ENCODE peak calls at places on chromosomes 12 and 14, in six cellular contexts. Q is epithelial cell of esophagus; I is left ventricle myocardium inferior; E is cardiac muscle cell; C is CD8-positive, alpha-beta T cell; A is uterus. W is an unnamed sample.

GRCh38 chr12:45276154-45276553 is 60.3 kb downstream of the ANO6 start:
- DNase-seq in Q (no peak), I (no peak), E (no peak), C (no peak), A (no peak), W (no peak)

GRCh38 chr14:53278602-53279506 is 125.7 kb upstream of the DDHD1 start:
- DNase-seq in Q (peak), I (no peak), E (no peak), C (no peak), A (no peak), W (peak)

GRCh38 chr12:13561923-13562322 is 365.4 kb downstream of the EMP1 start:
- DNase-seq in Q (no peak), I (no peak), E (no peak), C (no peak), A (no peak), W (no peak)

GRCh38 chr14:75428230-75429104 is 645 bp downstream of the JDP2 start:
- DNase-seq in Q (peak), I (peak), E (peak), C (no peak), A (peak), W (no peak)

GRCh38 chr14:67722293-67722692 is 20.6 kb downstream of the RDH12 start:
- DNase-seq in Q (peak), I (peak), E (peak), C (no peak), A (peak), W (no peak)

GRCh38 chr12:49334226-49334625 is 2.8 kb downstream of the C1QL4 start:
- DNase-seq in Q (no peak), I (no peak), E (no peak), C (no peak), A (no peak), W (no peak)

GRCh38 chr12:78149459-78149858 is 318.8 kb downstream of the NAV3 start:
- DNase-seq in Q (no peak), I (no peak), E (peak), C (no peak), A (no peak), W (no peak)

GRCh38 chr12:119594399-119594730 is 791 bp downstream of the TMEM233 start:
- DNase-seq in Q (no peak), I (no peak), E (peak), C (no peak), A (no peak), W (no peak)

GRCh38 chr14:81831128-81831815 is 297.6 kb upstream of the SEL1L start:
- DNase-seq in Q (peak), I (peak), E (peak), C (no peak), A (no peak), W (no peak)

GRCh38 chr14:89807905-89808304 is 146.6 kb downstream of the EFCAB11 start:
- DNase-seq in Q (no peak), I (no peak), E (no peak), C (no peak), A (no peak), W (no peak)

GRCh38 chr12:2561367-2561766 is 233.4 kb upstream of the FKBP4 start:
- DNase-seq in Q (no peak), I (no peak), E (no peak), C (no peak), A (no peak), W (no peak)

GRCh38 chr14:34874386-34875030 is 652 bp downstream of the BAZ1A start:
- DNase-seq in Q (peak), I (peak), E (peak), C (peak), A (peak), W (peak)

GRCh38 chr14:46661728-46662127 is 10.1 kb upstream of the RPL10L start:
- DNase-seq in Q (peak), I (no peak), E (no peak), C (no peak), A (no peak), W (no peak)

GRCh38 chr12:108306014-108306501 is 33.1 kb downstream of the CMKLR1 start:
- DNase-seq in Q (peak), I (no peak), E (no peak), C (no peak), A (peak), W (no peak)

GRCh38 chr14:106455026-106455425 is 928.6 kb downstream of the TMEM121 start:
- DNase-seq in Q (no peak), I (no peak), E (no peak), C (no peak), A (no peak), W (peak)

GRCh38 chr14:29749327-29749726 is 178.3 kb downstream of the PRKD1 start:
- DNase-seq in Q (no peak), I (no peak), E (no peak), C (no peak), A (no peak), W (no peak)

GRCh38 chr12:114921796-114922195 is 237.8 kb upstream of the TBX3 start:
- DNase-seq in Q (no peak), I (no peak), E (no peak), C (no peak), A (no peak), W (no peak)

GRCh38 chr12:114917953-114918352 is 234.0 kb upstream of the TBX3 start:
- DNase-seq in Q (no peak), I (no peak), E (no peak), C (no peak), A (no peak), W (no peak)

GRCh38 chr12:114918535-114919233 is 234.7 kb upstream of the TBX3 start:
- DNase-seq in Q (peak), I (no peak), E (no peak), C (no peak), A (no peak), W (no peak)

GRCh38 chr12:114919479-114919878 is 235.5 kb upstream of the TBX3 start:
- DNase-seq in Q (no peak), I (no peak), E (peak), C (no peak), A (no peak), W (no peak)

DNA sequence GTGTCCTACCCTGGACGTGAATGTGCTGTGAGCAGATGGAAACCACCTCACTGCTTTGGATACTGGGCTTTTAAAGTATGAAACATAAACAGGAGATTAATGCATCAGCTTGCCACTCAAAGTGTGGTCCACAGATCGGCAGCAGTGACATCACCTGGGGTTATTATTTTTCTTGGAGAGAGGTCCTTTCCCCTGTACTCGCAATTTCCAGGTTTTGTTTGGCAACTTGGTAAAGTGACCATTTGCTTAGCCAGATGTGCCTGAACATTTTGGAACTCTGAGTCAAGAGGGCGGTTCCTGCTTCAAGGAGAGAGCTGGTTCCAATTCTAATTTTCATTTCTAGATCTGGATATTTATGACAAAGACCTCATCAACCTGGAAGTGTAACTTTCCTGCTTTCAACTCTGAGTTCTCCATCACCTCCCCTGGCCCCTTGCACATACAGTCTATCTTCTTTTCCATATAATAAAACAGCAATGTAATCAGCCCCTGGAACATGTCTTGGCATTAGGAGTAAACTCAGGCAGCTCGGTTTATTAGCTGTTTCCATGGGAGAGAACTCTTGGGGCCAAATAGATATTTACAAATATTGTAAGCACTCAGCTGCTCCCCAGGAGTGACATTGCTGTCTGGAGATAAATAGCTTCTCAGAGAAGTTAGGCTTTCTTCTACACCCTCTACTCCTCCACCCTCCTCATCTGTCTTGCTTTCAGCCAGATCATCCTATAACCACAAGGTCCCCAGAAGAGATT is 237.0 kb upstream of the TBX3 start:
- DNase-seq in Q (no peak), I (no peak), E (no peak), C (no peak), A (no peak), W (no peak)
- H3K4me3 ChIP-seq in Q (no peak), I (no peak), E (no peak), C (no peak), A (no peak), W (no peak)

DNA sequence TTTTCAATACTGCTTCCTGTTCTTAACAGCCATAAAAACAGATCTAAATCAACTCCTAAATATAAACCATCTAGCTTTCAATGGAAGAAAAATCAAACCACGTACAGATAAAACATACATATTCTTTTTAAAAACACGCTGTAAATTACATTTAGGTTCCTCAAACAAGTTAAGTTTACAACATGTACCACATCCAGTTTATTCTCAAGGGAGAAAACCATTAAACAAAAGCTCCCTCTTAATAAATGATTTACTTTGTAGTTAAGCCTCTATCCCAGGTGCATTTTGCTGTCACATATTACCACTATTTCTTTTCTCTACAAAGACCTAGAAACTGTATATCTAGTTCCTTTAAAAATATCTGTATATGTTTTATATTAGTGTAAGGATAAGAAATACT is 3.1 kb downstream of the NUMB start:
- DNase-seq in Q (no peak), I (no peak), E (no peak), C (no peak), A (no peak), W (no peak)
- H3K4me3 ChIP-seq in Q (no peak), I (no peak), E (no peak), C (no peak), A (no peak), W (no peak)

GRCh38 chr14:100727565-100728240 is 1.0 kb downstream of the DLK1 start:
- DNase-seq in Q (no peak), I (no peak), E (no peak), C (no peak), A (no peak), W (no peak)
- H3K4me3 ChIP-seq in Q (no peak), I (peak), E (no peak), C (no peak), A (no peak), W (no peak)

DNA sequence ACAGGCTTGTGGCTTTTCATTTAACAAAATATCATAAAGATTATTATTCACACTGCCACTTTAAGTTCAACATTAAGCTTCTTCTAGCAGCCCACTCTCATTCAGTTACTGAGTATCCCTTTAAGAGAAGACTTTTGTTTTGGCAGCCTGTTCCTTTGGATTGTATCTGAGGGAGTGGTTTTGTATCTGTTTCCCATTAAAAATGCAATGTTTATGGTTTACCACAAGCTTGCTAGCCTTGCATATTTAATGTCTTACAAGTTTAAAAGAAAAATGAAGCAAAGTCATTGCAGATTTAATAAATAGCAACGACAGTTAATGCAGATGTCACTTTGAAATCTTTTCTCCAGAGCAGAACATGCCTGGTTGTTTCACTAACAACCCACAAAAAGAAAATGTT is 2.0 kb downstream of the DCN start:
- DNase-seq in Q (no peak), I (no peak), E (no peak), C (no peak), A (no peak), W (no peak)
- H3K4me3 ChIP-seq in Q (no peak), I (peak), E (no peak), C (no peak), A (peak), W (no peak)

DNA sequence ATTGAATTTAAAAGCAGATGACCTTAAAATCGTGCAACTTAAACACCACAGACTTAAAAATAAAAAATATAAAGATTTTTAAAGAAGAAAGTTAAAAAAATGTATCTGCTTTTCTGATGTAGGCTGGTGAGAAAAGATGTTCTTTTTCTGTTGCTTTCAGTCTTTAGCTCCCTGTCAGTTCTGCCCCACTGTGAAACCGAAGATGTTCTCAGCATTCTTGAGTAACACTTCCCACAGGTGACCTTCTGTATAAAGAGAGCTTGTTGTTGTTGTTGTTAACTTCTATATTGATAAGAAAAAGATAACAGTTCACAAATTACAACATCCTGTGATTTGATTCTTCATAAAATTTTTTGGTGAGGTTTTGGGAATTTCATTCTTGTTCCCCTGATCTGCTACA is 377.9 kb upstream of the RGS6 start:
- DNase-seq in Q (no peak), I (no peak), E (no peak), C (no peak), A (no peak), W (no peak)
- H3K4me3 ChIP-seq in Q (no peak), I (no peak), E (no peak), C (no peak), A (no peak), W (no peak)

GRCh38 chr14:104821229-104821945 is 20.5 kb downstream of the ZBTB42 start:
- DNase-seq in Q (no peak), I (no peak), E (no peak), C (no peak), A (peak), W (no peak)
- H3K4me3 ChIP-seq in Q (no peak), I (no peak), E (no peak), C (no peak), A (no peak), W (no peak)

GRCh38 chr12:124767075-124767821 is 96.4 kb downstream of the SCARB1 start:
- DNase-seq in Q (peak), I (peak), E (peak), C (peak), A (peak), W (peak)

GRCh38 chr12:124766745-124767074 is 97.0 kb downstream of the SCARB1 start:
- DNase-seq in Q (no peak), I (no peak), E (no peak), C (no peak), A (no peak), W (no peak)

GRCh38 chr12:124769881-124770512 is 93.7 kb downstream of the SCARB1 start:
- DNase-seq in Q (no peak), I (no peak), E (no peak), C (no peak), A (no peak), W (no peak)

GRCh38 chr12:124769166-124769530 is 94.5 kb downstream of the SCARB1 start:
- DNase-seq in Q (peak), I (no peak), E (no peak), C (no peak), A (no peak), W (no peak)

DNA sequence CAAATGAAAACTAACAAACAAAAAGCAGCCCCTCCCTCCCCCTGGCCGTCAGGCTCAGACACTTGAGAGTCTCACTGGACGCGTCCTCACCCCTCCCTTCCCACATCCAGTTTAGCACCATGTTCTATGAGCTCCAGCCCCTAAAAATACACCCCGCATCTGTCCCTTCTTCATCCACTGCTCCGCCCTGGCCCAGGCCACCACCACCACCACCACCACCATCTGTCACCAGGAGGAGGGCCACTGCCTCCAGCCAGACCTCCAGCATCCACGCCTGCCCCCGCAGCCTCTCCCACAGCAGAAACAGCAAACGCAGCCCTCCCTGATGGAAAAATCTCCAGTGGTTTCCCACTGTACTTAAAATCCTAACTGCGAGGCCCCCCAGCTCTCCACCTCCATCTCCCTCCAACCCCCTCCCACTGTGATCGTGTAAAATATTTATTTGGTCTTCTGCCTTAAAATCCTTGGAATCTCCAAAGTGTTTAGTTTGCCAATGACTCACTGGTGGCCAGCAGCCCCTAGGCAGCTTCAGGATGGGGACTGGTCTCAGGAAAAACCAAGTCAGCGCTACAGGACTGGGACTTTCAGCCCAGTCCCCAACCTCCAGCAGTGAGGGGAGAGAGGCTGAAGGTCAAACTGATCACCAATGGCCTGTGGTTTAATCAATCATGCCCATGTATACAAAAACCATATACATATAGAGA is 95.0 kb downstream of the SCARB1 start:
- DNase-seq in Q (no peak), I (no peak), E (no peak), C (no peak), A (no peak), W (no peak)
- H3K4me3 ChIP-seq in Q (no peak), I (no peak), E (no peak), C (no peak), A (no peak), W (no peak)

GRCh38 chr12:10779103-10779502 is 23.3 kb downstream of the TAS2R7 start:
- DNase-seq in Q (no peak), I (no peak), E (no peak), C (no peak), A (no peak), W (no peak)
- H3K4me3 ChIP-seq in Q (no peak), I (no peak), E (no peak), C (no peak), A (no peak), W (no peak)

DNA sequence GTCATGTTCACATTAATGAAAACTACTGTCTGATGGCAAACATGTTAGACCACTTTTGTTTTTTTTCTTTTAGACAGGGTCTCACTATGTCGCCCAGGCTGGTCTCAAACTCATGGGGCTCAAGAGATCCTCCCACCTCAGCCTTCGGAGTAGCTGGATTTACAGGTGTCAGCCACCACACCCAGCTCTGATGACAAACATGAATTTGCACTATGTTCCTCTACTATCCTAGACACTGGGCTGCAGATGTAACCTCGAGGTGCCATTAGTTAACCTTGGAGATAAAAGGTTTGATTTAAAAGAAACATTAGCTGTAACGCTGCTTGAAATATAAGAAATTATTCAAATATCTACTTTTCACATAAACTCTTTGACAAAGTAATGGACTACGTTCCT is 8.1 kb downstream of the VPS37B start:
- DNase-seq in Q (peak), I (no peak), E (no peak), C (no peak), A (no peak), W (peak)
- H3K4me3 ChIP-seq in Q (peak), I (peak), E (no peak), C (peak), A (no peak), W (peak)

W was measured in Jurkat, Clone E6-1.